ENCODE peak calls at places on chromosome 11, in eight cellular contexts. P, T, J, Z, G, V, E and U are unnamed samples.
A peak's percentile ranks its signal among the peaks of the same experiment; 100 is the strongest.

GRCh38 chr11:123544631-123545375 is 109.6 kb downstream of the SCN3B start:
- DNase-seq in P (no peak), T (no peak), J (no peak), Z (no peak), G (no peak), V (no peak), E (no peak), U (no peak)

GRCh38 chr11:117490019-117490679 is 162.5 kb downstream of the CEP164 start:
- DNase-seq in P (no peak), T (no peak), J (no peak), Z (no peak), G (no peak), V (no peak), E (no peak), U (no peak)

GRCh38 chr11:17020831-17021230 is 6.6 kb upstream of the PLEKHA7 start:
- DNase-seq in P (no peak), T (no peak), J (no peak), Z (no peak), G (no peak), V (no peak), E (peak; percentile 9), U (no peak)

GRCh38 chr11:65014146-65014960 is at the start of gene ARL2:
- DNase-seq in P (no peak), T (peak; percentile 78), J (no peak), Z (no peak), G (no peak), V (peak; percentile 42), E (no peak), U (peak; percentile 89)

GRCh38 chr11:60100511-60100910 is 12.0 kb downstream of the MS4A2 start:
- DNase-seq in P (no peak), T (no peak), J (no peak), Z (no peak), G (no peak), V (no peak), E (no peak), U (no peak)

GRCh38 chr11:75527938-75528845 is 2.5 kb upstream of the GDPD5 start:
- DNase-seq in P (no peak), T (no peak), J (no peak), Z (no peak), G (no peak), V (no peak), E (no peak), U (no peak)

GRCh38 chr11:30568933-30569332 is 17.2 kb downstream of the MPPED2 start:
- DNase-seq in P (no peak), T (no peak), J (no peak), Z (no peak), G (no peak), V (no peak), E (no peak), U (no peak)

GRCh38 chr11:102177974-102178631 is 67.9 kb downstream of the YAP1 start:
- DNase-seq in P (peak; percentile 91), T (peak; percentile 96), J (peak; percentile 95), Z (peak; percentile 94), G (no peak), V (no peak), E (peak; percentile 97), U (peak; percentile 94)

GRCh38 chr11:16925495-16926065 is 88.6 kb downstream of the PLEKHA7 start:
- DNase-seq in P (peak; percentile 29), T (peak; percentile 75), J (peak; percentile 21), Z (no peak), G (peak; percentile 66), V (peak; percentile 83), E (peak; percentile 36), U (peak; percentile 62)

GRCh38 chr11:59550368-59550841 is 39.1 kb downstream of the OR4D9 start:
- DNase-seq in P (peak; percentile 94), T (peak; percentile 97), J (peak; percentile 95), Z (peak; percentile 97), G (peak; percentile 95), V (peak; percentile 96), E (peak; percentile 96), U (peak; percentile 95)

GRCh38 chr11:78823588-78823987 is 248.9 kb upstream of the NARS2 start:
- DNase-seq in P (no peak), T (no peak), J (no peak), Z (no peak), G (no peak), V (no peak), E (no peak), U (no peak)

GRCh38 chr11:118923721-118924587 is 1.8 kb downstream of the BCL9L start:
- DNase-seq in P (no peak), T (peak; percentile 35), J (no peak), Z (no peak), G (no peak), V (no peak), E (no peak), U (peak; percentile 44)

GRCh38 chr11:118921929-118922744 is 3.6 kb downstream of the BCL9L start:
- DNase-seq in P (peak; percentile 47), T (peak; percentile 66), J (peak; percentile 87), Z (peak; percentile 56), G (no peak), V (peak; percentile 83), E (peak; percentile 83), U (peak; percentile 83)

GRCh38 chr11:118924591-118925585 is 838 bp downstream of the BCL9L start:
- DNase-seq in P (no peak), T (peak; percentile 46), J (peak; percentile 31), Z (peak; percentile 33), G (no peak), V (peak; percentile 71), E (peak; percentile 60), U (peak; percentile 68)

GRCh38 chr11:118921121-118921928 is 4.4 kb downstream of the BCL9L start:
- DNase-seq in P (peak; percentile 58), T (peak; percentile 85), J (peak; percentile 97), Z (peak; percentile 88), G (no peak), V (peak; percentile 63), E (peak; percentile 98), U (peak; percentile 90)

DNA sequence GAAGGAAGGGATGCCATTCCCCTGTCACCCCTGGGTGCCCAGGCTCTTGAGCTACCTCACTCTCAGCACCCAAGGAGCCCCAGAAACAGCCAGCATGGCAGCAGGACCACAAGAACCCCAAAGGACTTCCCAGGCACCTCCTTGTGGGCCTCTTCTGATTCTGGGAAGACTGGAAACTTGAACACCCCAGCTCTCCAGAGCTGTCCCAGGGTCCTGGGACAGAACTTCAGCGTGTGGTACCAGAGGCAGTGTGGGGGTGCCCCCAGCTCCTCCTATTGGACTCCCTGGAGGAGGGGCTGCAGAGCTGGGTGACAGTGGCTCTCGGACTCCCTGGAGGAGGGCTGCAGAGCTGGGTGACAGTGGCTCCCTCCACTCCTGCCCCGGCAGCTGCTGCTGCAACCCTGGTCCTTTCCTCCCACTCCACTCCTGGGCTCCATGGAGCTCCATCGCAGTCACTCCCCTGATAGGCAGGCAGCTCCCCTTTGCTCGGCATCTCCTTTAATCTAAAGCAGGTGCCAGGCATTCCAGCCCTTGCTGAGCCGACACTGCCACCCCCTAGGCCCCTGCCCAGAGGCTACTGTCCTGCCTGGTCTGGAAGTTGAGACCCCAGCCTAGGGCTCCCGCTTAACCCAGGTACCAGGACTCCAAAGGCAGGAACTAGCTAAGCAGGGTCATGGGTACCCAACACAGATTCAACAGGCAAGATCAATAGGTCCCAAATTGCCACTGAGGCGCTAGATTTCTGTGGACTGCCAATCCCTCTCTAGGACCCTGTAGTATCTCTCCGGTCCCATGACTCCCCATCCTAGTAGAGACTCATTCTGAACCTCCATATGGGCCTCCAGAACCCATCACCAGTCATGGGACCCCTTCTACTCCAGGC is 2.7 kb downstream of the BCL9L start:
- DNase-seq in P (no peak), T (no peak), J (no peak), Z (no peak), G (no peak), V (peak; percentile 25), E (peak; percentile 14), U (peak; percentile 45)
- H2AFZ ChIP-seq in P (no peak overlapping the region), T (no peak overlapping the region), J (no peak overlapping the region), Z (peak overlapping the region; percentile 13), G (no peak overlapping the region), V (no peak overlapping the region), E (no peak overlapping the region), U (no peak overlapping the region)

GRCh38 chr11:119337581-119338317 is 2.9 kb downstream of the C1QTNF5 start:
- DNase-seq in P (peak; percentile 67), T (no peak), J (peak; percentile 83), Z (peak; percentile 90), G (peak; percentile 83), V (peak; percentile 88), E (peak; percentile 96), U (peak; percentile 68)

GRCh38 chr11:119334173-119334930 is at the start of gene RNF26:
- DNase-seq in P (peak; percentile 94), T (peak; percentile 95), J (peak; percentile 98), Z (peak; percentile 98), G (peak; percentile 99), V (peak; percentile 98), E (peak; percentile 99), U (peak; percentile 99)

GRCh38 chr11:119335655-119336543 is 1.6 kb downstream of the RNF26 start:
- DNase-seq in P (no peak), T (peak; percentile 38), J (no peak), Z (no peak), G (no peak), V (no peak), E (no peak), U (no peak)

GRCh38 chr11:119336744-119337469 is 2.6 kb downstream of the RNF26 start:
- DNase-seq in P (no peak), T (no peak), J (no peak), Z (no peak), G (no peak), V (no peak), E (no peak), U (no peak)

GRCh38 chr11:119335091-119335654 is 846 bp downstream of the RNF26 start:
- DNase-seq in P (no peak), T (no peak), J (no peak), Z (no peak), G (no peak), V (no peak), E (no peak), U (no peak)
- H3K9ac ChIP-seq in P (peak overlapping the region; percentile 93), T (peak overlapping the region; percentile 88), J (peak overlapping the region; percentile 87), Z (peak overlapping the region; percentile 90), G (peak overlapping the region; percentile 85), V (peak overlapping the region; percentile 97), E (peak overlapping the region; percentile 93), U (peak overlapping the region; percentile 95)

GRCh38 chr11:62654297-62654696 is 1.2 kb upstream of the INTS5 start:
- DNase-seq in P (no peak), T (no peak), J (no peak), Z (no peak), G (no peak), V (no peak), E (no peak), U (no peak)

GRCh38 chr11:62652156-62653006 is 721 bp downstream of the INTS5 start:
- DNase-seq in P (no peak), T (no peak), J (no peak), Z (no peak), G (no peak), V (no peak), E (no peak), U (peak; percentile 52)

GRCh38 chr11:62656801-62657429 is 3.8 kb upstream of the INTS5 start:
- DNase-seq in P (no peak), T (no peak), J (peak; percentile 46), Z (no peak), G (no peak), V (no peak), E (no peak), U (no peak)
- H2AFZ ChIP-seq in P (no peak overlapping the region), T (no peak overlapping the region), J (no peak overlapping the region), Z (no peak overlapping the region), G (peak overlapping the region; percentile 57), V (no peak overlapping the region), E (no peak overlapping the region), U (peak overlapping the region; percentile 5)

DNA sequence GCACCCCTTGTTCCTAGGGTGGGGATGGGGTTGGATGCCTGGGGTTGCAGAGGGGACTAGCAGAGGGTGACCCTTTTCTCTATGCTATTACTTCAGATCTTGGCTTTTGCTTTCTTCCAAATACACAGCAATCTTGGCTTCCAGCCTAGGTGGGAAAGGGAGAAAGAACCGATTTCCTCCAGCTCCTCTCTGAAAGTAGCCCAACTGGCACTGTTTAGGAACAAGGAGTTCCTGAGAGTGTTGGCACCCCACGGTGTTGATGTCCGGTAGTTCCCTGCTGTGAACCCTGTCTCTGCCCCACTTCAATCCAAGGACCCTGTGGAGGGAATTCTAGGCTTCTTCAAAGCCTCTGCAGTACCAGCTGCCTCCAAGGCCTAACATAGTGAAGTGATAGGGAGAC is 1.1 kb upstream of the SLC3A2 start:
- DNase-seq in P (no peak), T (no peak), J (peak; percentile 39), Z (no peak), G (no peak), V (peak; percentile 48), E (peak; percentile 12), U (peak; percentile 52)
- H3K9ac ChIP-seq in P (peak overlapping the region; percentile 100), T (peak overlapping the region; percentile 25), J (no peak overlapping the region), Z (peak overlapping the region; percentile 69), G (peak overlapping the region; percentile 17), V (no peak overlapping the region), E (peak overlapping the region; percentile 100), U (peak overlapping the region; percentile 100)